ENCODE peak calls at places on chromosomes 11 and 22, in five cellular contexts. X is lower leg skin, T is stomach, Y is mesendoderm, S is IMR-90. F is an unnamed sample.
A peak's percentile ranks its signal among the peaks of the same experiment; 100 is the strongest.

GRCh38 chr11:2841411-2842190 is 44.0 kb downstream of the CDKN1C start:
- DNase-seq in S (no peak), T (no peak), Y (no peak), X (no peak), F (no peak)

GRCh38 chr22:49788492-49788891 is 39.2 kb downstream of the BRD1 start:
- DNase-seq in T (peak; percentile 44), Y (no peak), X (peak; percentile 92), S (no peak), F (no peak)

GRCh38 chr11:20668844-20669832 is at the start of gene NELL1:
- DNase-seq in S (no peak), T (no peak), Y (peak; percentile 37), X (no peak), F (no peak)

GRCh38 chr11:96222102-96222501 is 120.9 kb downstream of the MAML2 start:
- DNase-seq in S (peak; percentile 56), X (no peak), T (no peak), Y (no peak), F (no peak)

GRCh38 chr22:41935015-41935908 is 8.7 kb upstream of the TNFRSF13C start:
- DNase-seq in T (no peak), Y (no peak), S (no peak), X (no peak), F (no peak)

GRCh38 chr11:131670876-131671275 is 300.5 kb downstream of the NTM start:
- DNase-seq in T (no peak), S (no peak), Y (no peak), X (no peak), F (no peak)

GRCh38 chr11:106446961-106447360 is 369.5 kb downstream of the AASDHPPT start:
- DNase-seq in Y (no peak), X (no peak), T (no peak), S (no peak), F (no peak)

GRCh38 chr11:2139118-2139490 is at the start of gene IGF2:
- DNase-seq in X (no peak), T (no peak), S (no peak), Y (no peak), F (no peak)

GRCh38 chr22:48718818-48719500 is 1108.7 kb downstream of the BRD1 start:
- DNase-seq in X (no peak), T (no peak), S (no peak), Y (no peak), F (no peak)

GRCh38 chr22:46180370-46181137 is 30.2 kb downstream of the PPARA start:
- DNase-seq in X (no peak), S (no peak), Y (peak; percentile 40), T (no peak), F (no peak)

GRCh38 chr11:48088682-48089050 is 108.3 kb downstream of the PTPRJ start:
- DNase-seq in Y (no peak), S (no peak), X (no peak), T (no peak), F (no peak)

GRCh38 chr22:35601743-35602633 is 15.1 kb downstream of the MB start:
- DNase-seq in S (peak; percentile 72), T (no peak), X (no peak), Y (no peak), F (peak; percentile 55)

GRCh38 chr11:119536801-119537200 is 113.8 kb upstream of the THY1 start:
- DNase-seq in X (no peak), Y (peak; percentile 30), S (no peak), T (no peak), F (no peak)

GRCh38 chr22:17777005-17777716 is 2.9 kb upstream of the BID start:
- DNase-seq in X (no peak), Y (no peak), S (no peak), T (peak; percentile 55), F (no peak)

GRCh38 chr11:36492724-36493304 is 17.3 kb downstream of the TRAF6 start:
- DNase-seq in T (no peak), S (peak; percentile 63), Y (peak; percentile 54), X (no peak), F (no peak)

GRCh38 chr11:111370902-111371578 is 8.0 kb downstream of the POU2AF1 start:
- DNase-seq in X (no peak), Y (no peak), T (no peak), S (no peak), F (no peak)

GRCh38 chr11:119434531-119435330 is 11.8 kb upstream of the THY1 start:
- DNase-seq in S (no peak), T (no peak), X (no peak), Y (no peak), F (no peak)

GRCh38 chr22:38467438-38467903 is 425 bp upstream of the KDELR3 start:
- DNase-seq in S (no peak), X (no peak), Y (no peak), T (no peak), F (no peak)

GRCh38 chr22:36641902-36642640 is 61.5 kb downstream of the CACNG2 start:
- DNase-seq in X (no peak), Y (peak; percentile 16), T (no peak), S (peak; percentile 36), F (peak; percentile 50)

GRCh38 chr11:87454246-87454645 is 416.5 kb downstream of the TMEM135 start:
- DNase-seq in Y (no peak), T (peak; percentile 38), S (peak; percentile 35), X (no peak), F (no peak)

GRCh38 chr11:133549796-133550195 is 17.5 kb upstream of the OPCML start:
- DNase-seq in S (no peak), Y (no peak), X (no peak), T (no peak), F (no peak)

GRCh38 chr22:38923463-38924196 is 33.8 kb upstream of the APOBEC3A start:
- DNase-seq in S (peak; percentile 85), X (peak; percentile 91), T (peak; percentile 80), Y (peak; percentile 23), F (peak; percentile 8)

GRCh38 chr11:128283445-128283844 is 303.9 kb downstream of the ETS1 start:
- DNase-seq in S (peak; percentile 59), X (no peak), Y (no peak), T (no peak), F (no peak)

GRCh38 chr11:128282053-128282452 is 305.3 kb downstream of the ETS1 start:
- DNase-seq in S (no peak), Y (no peak), X (no peak), T (no peak), F (no peak)

GRCh38 chr11:128284634-128285033 is 302.7 kb downstream of the ETS1 start:
- DNase-seq in T (no peak), X (no peak), Y (no peak), S (no peak), F (no peak)

GRCh38 chr11:128285313-128285712 is 302.0 kb downstream of the ETS1 start:
- DNase-seq in T (no peak), S (no peak), X (no peak), Y (no peak), F (no peak)

GRCh38 chr11:128279861-128280260 is 307.5 kb downstream of the ETS1 start:
- DNase-seq in T (no peak), Y (no peak), S (peak; percentile 35), X (no peak), F (peak; percentile 87)
- H3K4me3 ChIP-seq in T (no peak overlapping the region), Y (no peak overlapping the region), S (no peak overlapping the region), X (no peak overlapping the region), F (no peak overlapping the region)

GRCh38 chr11:128776088-128776433 is 82.2 kb downstream of the FLI1 start:
- DNase-seq in Y (peak; percentile 56), T (no peak), S (no peak), X (no peak), F (no peak)

GRCh38 chr11:128775513-128775912 is 81.6 kb downstream of the FLI1 start:
- DNase-seq in S (no peak), X (no peak), Y (no peak), T (no peak), F (no peak)

GRCh38 chr11:128779036-128779435 is 85.2 kb downstream of the FLI1 start:
- DNase-seq in Y (no peak), T (no peak), S (peak; percentile 68), X (no peak), F (peak; percentile 76)

GRCh38 chr11:128776434-128777284 is 82.8 kb downstream of the FLI1 start:
- DNase-seq in Y (peak; percentile 86), T (peak; percentile 49), S (peak; percentile 33), X (peak; percentile 80), F (no peak)

DNA sequence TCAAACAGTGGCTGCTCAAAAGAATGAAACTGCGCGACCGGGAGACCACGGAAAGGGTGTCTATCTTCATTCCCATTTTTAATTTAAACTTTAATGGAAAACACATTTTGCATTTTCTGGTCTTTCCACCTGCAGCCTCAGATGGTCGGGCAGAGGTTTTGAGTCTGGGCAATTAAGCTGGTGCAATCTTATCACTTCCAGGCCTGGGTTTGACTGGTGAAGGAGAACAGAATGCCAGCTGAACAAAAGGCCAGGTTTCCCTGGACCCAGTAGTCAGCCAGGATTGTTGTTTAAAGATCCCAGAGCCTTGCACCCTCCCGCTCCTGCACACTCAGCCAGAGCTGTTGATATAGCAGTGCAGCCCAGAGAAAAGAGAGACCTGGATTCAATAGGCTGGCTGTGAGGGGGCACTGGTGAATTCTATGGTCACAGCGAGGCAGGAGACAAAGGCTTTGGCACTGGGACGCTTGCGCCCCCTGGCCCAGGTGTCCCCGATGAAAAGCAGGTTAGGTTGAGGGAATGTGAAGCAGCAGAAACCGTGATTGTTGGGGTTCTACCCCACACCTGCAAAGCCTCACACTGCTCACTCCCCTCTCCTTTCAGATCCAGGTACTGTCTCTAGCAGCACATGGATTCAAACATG is 83.6 kb downstream of the FLI1 start:
- DNase-seq in Y (peak; percentile 62), T (no peak), S (no peak), X (peak; percentile 40), F (no peak)
- H3K4me3 ChIP-seq in Y (no peak overlapping the region), T (no peak overlapping the region), S (no peak overlapping the region), X (no peak overlapping the region), F (no peak overlapping the region)

DNA sequence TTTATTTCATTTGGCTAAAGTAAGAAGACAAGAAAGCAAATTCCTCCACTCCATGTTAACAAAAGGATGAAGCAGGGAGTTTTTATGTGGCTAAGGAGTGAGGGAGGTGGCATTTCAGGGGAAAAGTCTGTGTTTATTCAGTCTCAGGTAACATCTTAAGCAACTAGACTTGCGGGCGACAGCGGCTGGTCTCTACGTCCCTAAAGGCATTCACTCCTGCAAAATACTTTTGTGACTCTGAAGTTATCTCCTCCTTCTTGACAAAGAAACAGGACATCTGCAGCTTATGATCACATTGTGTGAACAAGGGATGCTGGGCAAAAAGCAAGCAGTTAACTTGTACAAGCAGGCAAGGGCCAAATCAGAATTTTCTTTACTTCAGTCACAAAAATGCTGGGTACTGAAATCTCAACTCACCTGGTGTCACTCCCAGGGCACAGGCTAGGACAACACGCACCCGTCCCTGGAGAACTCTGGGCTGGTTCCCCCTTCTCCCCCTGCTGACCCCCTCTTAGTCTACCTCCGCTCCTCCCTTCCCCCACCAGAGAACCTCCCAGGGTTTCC is 38.3 kb downstream of the IGLL5 start:
- DNase-seq in X (no peak), T (no peak), Y (no peak), S (no peak), F (no peak)
- H3K4me3 ChIP-seq in X (no peak overlapping the region), T (no peak overlapping the region), Y (no peak overlapping the region), S (no peak overlapping the region), F (no peak overlapping the region)

GRCh38 chr11:58776891-58777451 is 45.2 kb upstream of the GLYAT start:
- DNase-seq in X (no peak), Y (no peak), T (no peak), S (no peak), F (no peak)

GRCh38 chr11:58772719-58773285 is 41.1 kb upstream of the GLYAT start:
- DNase-seq in S (no peak), X (no peak), T (no peak), Y (no peak), F (no peak)

GRCh38 chr11:58775066-58775708 is 43.4 kb upstream of the GLYAT start:
- DNase-seq in X (no peak), S (no peak), Y (no peak), T (no peak), F (no peak)

GRCh38 chr11:58771458-58771855 is 39.7 kb upstream of the GLYAT start:
- DNase-seq in S (no peak), T (no peak), Y (peak; percentile 35), X (no peak), F (no peak)

GRCh38 chr11:58774164-58774593 is 42.4 kb upstream of the GLYAT start:
- DNase-seq in T (no peak), X (no peak), Y (no peak), S (no peak), F (no peak)
- H3K4me3 ChIP-seq in T (no peak overlapping the region), X (no peak overlapping the region), Y (no peak overlapping the region), S (no peak overlapping the region), F (no peak overlapping the region)

F was measured in AG09309.